ENCODE peak calls at places on chromosomes 12 and 14, in four cellular contexts. One of them, this sample, is unnamed.

GRCh38 chr14:94654071-94654974 is 42.1 kb downstream of the SERPINA3 start:
- DNase-seq in neural progenitor cell: no peak
- DNase-seq in ovary: peak
- DNase-seq in foreskin fibroblast: peak
- DNase-seq in this sample: no peak

GRCh38 chr12:49503674-49504180 is 35.1 kb upstream of the KCNH3 start:
- DNase-seq in neural progenitor cell: no peak
- DNase-seq in ovary: no peak
- DNase-seq in foreskin fibroblast: peak
- DNase-seq in this sample: peak

GRCh38 chr12:132285311-132285741 is 44.1 kb downstream of the GALNT9 start:
- DNase-seq in neural progenitor cell: no peak
- DNase-seq in ovary: no peak
- DNase-seq in foreskin fibroblast: no peak
- DNase-seq in this sample: no peak

GRCh38 chr14:70999117-70999516 is 91.9 kb downstream of the PCNX1 start:
- DNase-seq in foreskin fibroblast: no peak
- DNase-seq in neural progenitor cell: no peak
- DNase-seq in ovary: no peak
- DNase-seq in this sample: no peak

GRCh38 chr12:6056406-6057211 is 67.9 kb downstream of the VWF start:
- DNase-seq in neural progenitor cell: peak
- DNase-seq in ovary: no peak
- DNase-seq in foreskin fibroblast: no peak
- DNase-seq in this sample: no peak

GRCh38 chr12:65943388-65944137 is 119.3 kb downstream of the HMGA2 start:
- DNase-seq in neural progenitor cell: no peak
- DNase-seq in ovary: no peak
- DNase-seq in foreskin fibroblast: peak
- DNase-seq in this sample: peak

GRCh38 chr14:102479777-102480176 is 29.8 kb downstream of the ANKRD9 start:
- DNase-seq in foreskin fibroblast: no peak
- DNase-seq in ovary: peak
- DNase-seq in neural progenitor cell: no peak
- DNase-seq in this sample: no peak

GRCh38 chr12:121719926-121720414 is 7.4 kb downstream of the TMEM120B start:
- DNase-seq in neural progenitor cell: no peak
- DNase-seq in ovary: no peak
- DNase-seq in foreskin fibroblast: peak
- DNase-seq in this sample: peak

DNA sequence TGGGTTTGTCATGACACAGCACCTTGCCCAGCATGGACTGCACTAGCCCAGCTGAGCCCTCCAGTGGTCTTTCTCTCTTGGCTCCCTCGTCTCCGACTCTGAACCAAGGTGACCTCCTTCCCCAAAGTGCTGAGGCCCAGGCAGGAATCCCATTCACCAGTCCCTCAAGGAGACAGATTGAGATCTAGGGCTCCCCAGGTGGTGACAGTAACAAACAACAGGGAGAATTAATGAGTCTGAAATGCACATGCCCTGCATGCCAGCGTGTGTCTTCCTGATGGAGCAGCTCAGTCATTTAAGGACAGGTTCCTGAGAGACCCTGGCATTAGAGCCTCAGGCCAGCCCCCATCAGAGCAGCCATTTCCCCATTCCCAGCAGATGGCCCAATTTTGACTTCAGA is 51.4 kb upstream of the OAS1 start:
- DNase-seq in neural progenitor cell: peak
- DNase-seq in ovary: no peak
- DNase-seq in foreskin fibroblast: no peak
- DNase-seq in this sample: no peak
- TF ChIP-seq CTCF in neural progenitor cell: peak
- TF ChIP-seq CTCF in ovary: no peak
- TF ChIP-seq CTCF in foreskin fibroblast: no peak
- TF ChIP-seq CTCF in this sample: peak

DNA sequence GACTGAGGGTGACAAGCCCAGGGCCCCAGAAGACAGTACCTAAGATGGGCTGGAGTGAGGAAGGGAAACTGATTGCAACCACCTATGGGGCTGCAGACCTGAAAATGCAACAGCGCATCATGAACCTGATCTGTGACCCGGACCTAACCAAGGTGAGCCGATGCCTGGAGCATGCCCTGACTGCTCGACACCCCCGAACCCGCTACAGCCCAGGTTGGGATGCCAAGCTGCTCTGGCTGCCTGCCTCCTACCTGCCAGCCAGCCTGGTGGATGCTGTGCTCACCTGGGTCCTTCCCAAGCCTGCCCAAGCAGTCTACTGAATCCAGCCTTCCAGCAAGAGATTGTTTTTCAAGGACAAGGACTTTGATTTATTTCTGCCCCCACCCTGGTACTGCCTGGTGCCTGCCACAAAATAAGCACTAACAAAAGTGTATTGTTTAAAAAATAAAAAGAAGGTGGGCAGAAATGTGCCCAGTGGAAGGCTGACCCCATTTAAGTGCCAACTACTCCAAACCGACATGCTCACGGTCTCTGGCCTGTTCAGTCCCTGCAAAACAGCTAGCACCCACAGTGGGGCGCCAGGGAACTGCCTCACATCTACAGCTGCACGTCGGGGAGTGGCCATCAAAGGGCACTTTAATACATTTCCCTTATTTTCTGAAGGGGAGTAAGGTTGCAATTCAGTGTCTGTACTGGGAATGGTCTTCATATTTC is 4.2 kb downstream of the RDH5 start:
- DNase-seq in neural progenitor cell: peak
- DNase-seq in foreskin fibroblast: peak
- DNase-seq in ovary: peak
- DNase-seq in this sample: peak
- TF ChIP-seq CTCF in neural progenitor cell: peak
- TF ChIP-seq CTCF in foreskin fibroblast: peak
- TF ChIP-seq CTCF in ovary: peak
- TF ChIP-seq CTCF in this sample: peak

GRCh38 chr14:22594156-22594716 is 3.9 kb upstream of the ABHD4 start:
- DNase-seq in neural progenitor cell: no peak
- DNase-seq in foreskin fibroblast: no peak
- DNase-seq in ovary: no peak
- DNase-seq in this sample: peak

GRCh38 chr14:22587247-22587646 is 1.8 kb downstream of the DAD1 start:
- DNase-seq in ovary: no peak
- DNase-seq in foreskin fibroblast: no peak
- DNase-seq in neural progenitor cell: no peak
- DNase-seq in this sample: no peak

GRCh38 chr14:22588419-22589095 is 467 bp downstream of the DAD1 start:
- DNase-seq in foreskin fibroblast: no peak
- DNase-seq in neural progenitor cell: no peak
- DNase-seq in ovary: no peak
- DNase-seq in this sample: no peak

GRCh38 chr14:22593189-22593588 is 4.2 kb upstream of the DAD1 start:
- DNase-seq in foreskin fibroblast: no peak
- DNase-seq in neural progenitor cell: no peak
- DNase-seq in ovary: no peak
- DNase-seq in this sample: no peak

DNA sequence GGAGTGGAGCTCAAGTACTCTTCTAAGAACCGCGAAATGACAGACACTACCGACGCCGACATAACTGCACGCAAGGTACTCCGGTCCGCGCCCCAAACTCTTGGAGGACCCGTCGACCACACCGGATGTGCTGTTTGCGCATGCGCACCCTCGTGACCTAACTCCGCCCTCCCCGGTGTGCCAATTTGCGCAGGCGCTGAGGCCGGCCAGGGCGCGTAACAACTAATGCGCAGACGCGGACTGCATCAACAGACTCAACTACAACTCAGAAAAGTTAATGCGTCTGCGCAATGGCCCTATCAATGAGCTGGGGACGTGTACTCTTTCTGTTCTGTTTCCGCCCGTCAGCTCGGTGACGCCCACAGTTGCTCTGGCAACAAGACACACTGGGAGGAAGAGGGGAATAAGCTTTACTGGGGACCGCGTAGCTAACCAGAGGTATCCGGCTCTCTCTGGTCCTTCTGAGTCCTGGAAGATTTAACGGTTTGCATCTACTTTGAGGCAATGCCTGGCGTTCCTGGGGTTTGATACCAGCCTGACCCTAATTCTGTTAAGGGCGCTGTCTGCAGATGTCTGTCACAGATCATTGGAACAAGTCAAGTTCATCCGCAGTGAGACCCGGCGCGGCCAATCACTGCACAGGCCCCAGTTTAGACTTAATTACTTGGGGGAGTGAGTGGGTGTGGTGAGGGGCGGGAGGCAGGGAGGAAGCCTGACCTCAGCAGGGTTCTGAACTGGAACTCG is at the start of gene DAD1:
- DNase-seq in ovary: peak
- DNase-seq in neural progenitor cell: peak
- DNase-seq in foreskin fibroblast: peak
- DNase-seq in this sample: peak
- TF ChIP-seq CTCF in ovary: peak
- TF ChIP-seq CTCF in neural progenitor cell: peak
- TF ChIP-seq CTCF in foreskin fibroblast: no peak
- TF ChIP-seq CTCF in this sample: no peak

DNA sequence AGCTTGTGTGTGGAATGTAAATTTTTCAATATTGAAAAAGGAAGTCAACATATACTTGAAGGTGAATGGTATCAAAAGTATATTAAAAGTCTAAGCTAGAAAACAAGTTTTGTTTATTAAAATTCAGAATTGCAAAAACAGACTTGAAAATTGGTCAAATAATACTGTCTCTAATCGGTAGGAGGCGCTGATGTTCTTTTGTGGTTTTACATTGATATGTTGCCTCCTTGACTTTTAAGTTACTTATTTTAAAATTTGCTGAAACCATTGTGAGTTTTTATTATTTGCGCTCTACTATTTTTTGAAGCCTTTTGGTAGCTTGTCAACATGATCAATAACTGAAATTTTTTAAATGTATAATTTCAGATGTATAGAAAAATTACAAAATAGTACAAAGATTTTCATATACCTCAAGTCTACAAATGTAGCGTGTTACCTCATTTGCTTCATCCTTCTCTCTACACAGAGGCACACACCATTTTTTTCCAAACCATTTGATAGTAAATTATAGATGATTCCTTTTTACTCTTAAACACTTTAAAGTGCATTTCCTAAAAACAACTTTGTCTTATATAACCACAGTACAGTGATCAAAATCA is 6.9 kb downstream of the RTRAF start:
- DNase-seq in ovary: no peak
- DNase-seq in neural progenitor cell: peak
- DNase-seq in foreskin fibroblast: peak
- DNase-seq in this sample: peak
- TF ChIP-seq CTCF in ovary: peak
- TF ChIP-seq CTCF in neural progenitor cell: peak
- TF ChIP-seq CTCF in foreskin fibroblast: peak
- TF ChIP-seq CTCF in this sample: peak

This sample was measured in fibroblast of the aortic adventitia.